ENCODE peak calls at places on chromosomes 13 and 19, in seven cellular contexts. P is substantia nigra; F is dermis blood vessel endothelial cell; Y is glutamatergic neuron; B is RWPE1; V is nephron progenitor cell; Q is activated T-cell treated with anti-CD3 and anti-CD28 coated beads, Interleukin-2, amount 50 U/mL, for 48 hours. L is an unnamed sample.

GRCh38 chr19:39325778-39326680 is 5.4 kb upstream of the LRFN1 start:
- DNase-seq in F (peak; percentile 21), Q (peak; percentile 34), Y (no peak), B (no peak), V (no peak), P (no peak), L (no peak)

GRCh38 chr19:6056801-6057650 is 53.3 kb downstream of the RFX2 start:
- DNase-seq in Y (no peak), B (peak; percentile 97), F (peak; percentile 98), V (no peak), P (no peak), Q (peak; percentile 22), L (peak; percentile 54)

GRCh38 chr13:99565478-99566124 is 64.3 kb downstream of the TM9SF2 start:
- DNase-seq in P (no peak), V (no peak), B (no peak), Y (no peak), Q (no peak), F (no peak), L (no peak)

GRCh38 chr19:8446055-8446709 is 1.4 kb downstream of the HNRNPM start:
- DNase-seq in Y (no peak), V (no peak), F (no peak), Q (no peak), P (no peak), B (no peak), L (no peak)

GRCh38 chr13:41985788-41986508 is 25.0 kb upstream of the VWA8 start:
- DNase-seq in P (no peak), Y (no peak), B (no peak), F (no peak), V (no peak), Q (no peak), L (no peak)

GRCh38 chr13:27976362-27977177 is 7.5 kb upstream of the CDX2 start:
- DNase-seq in F (no peak), Y (no peak), B (no peak), V (no peak), Q (no peak), P (no peak), L (no peak)

GRCh38 chr19:34363094-34363493 is 1.9 kb upstream of the GPI start:
- DNase-seq in Y (no peak), F (no peak), P (no peak), B (no peak), Q (no peak), V (no peak), L (no peak)

GRCh38 chr13:111153977-111154332 is 38.8 kb downstream of the ARHGEF7 start:
- DNase-seq in Y (no peak), V (peak; percentile 71), B (peak; percentile 38), Q (no peak), P (no peak), F (no peak), L (peak; percentile 71)

GRCh38 chr13:103948477-103948876 is 882.3 kb upstream of the SLC10A2 start:
- DNase-seq in P (no peak), Y (no peak), B (no peak), Q (no peak), V (no peak), F (peak; percentile 66), L (no peak)

GRCh38 chr13:95385373-95385772 is 84.1 kb upstream of the ABCC4 start:
- DNase-seq in B (no peak), Y (no peak), V (no peak), P (no peak), Q (no peak), F (no peak), L (no peak)

GRCh38 chr19:19068659-19069509 is 5.1 kb downstream of the SLC25A42 start:
- DNase-seq in B (no peak), F (no peak), Q (no peak), Y (no peak), V (no peak), P (no peak), L (no peak)

GRCh38 chr13:74708629-74709028 is 574.4 kb upstream of the KLF12 start:
- DNase-seq in Y (no peak), P (no peak), B (no peak), V (no peak), Q (no peak), F (no peak), L (no peak)

GRCh38 chr19:38736413-38737280 is 7.6 kb downstream of the CAPN12 start:
- DNase-seq in B (peak; percentile 59), F (no peak), P (no peak), Q (peak; percentile 71), Y (no peak), V (peak; percentile 70), L (peak; percentile 81)

GRCh38 chr19:51702754-51703654 is 9.9 kb downstream of the SPACA6 start:
- DNase-seq in Q (peak; percentile 36), P (no peak), B (no peak), V (peak; percentile 29), F (no peak), Y (no peak), L (peak; percentile 72)

GRCh38 chr19:6362351-6362801 is 1.0 kb downstream of the CLPP start:
- DNase-seq in Y (no peak), P (no peak), F (no peak), B (no peak), V (no peak), Q (peak; percentile 58), L (no peak)

GRCh38 chr13:52842440-52842839 is 6.0 kb downstream of the PCDH8 start:
- DNase-seq in B (no peak), Y (no peak), Q (no peak), P (no peak), V (no peak), F (no peak), L (peak; percentile 6)

GRCh38 chr19:40623403-40624239 is 22.5 kb downstream of the LTBP4 start:
- DNase-seq in Y (peak; percentile 66), P (no peak), B (peak; percentile 80), V (peak; percentile 87), F (no peak), Q (no peak), L (peak; percentile 83)

GRCh38 chr13:22793598-22794134 is 387.1 kb upstream of the SGCG start:
- DNase-seq in Q (no peak), P (no peak), F (no peak), Y (no peak), B (no peak), V (peak; percentile 17), L (no peak)

GRCh38 chr13:113542751-113543424 is 41.7 kb upstream of the TFDP1 start:
- DNase-seq in Q (no peak), F (no peak), B (no peak), Y (peak; percentile 42), P (no peak), V (peak; percentile 75), L (peak; percentile 12)

GRCh38 chr19:5454743-5455142 is 474 bp upstream of the ZNRF4 start:
- DNase-seq in Q (no peak), B (no peak), F (no peak), V (no peak), P (no peak), Y (no peak), L (no peak)

GRCh38 chr19:48925240-48925843 is 8.2 kb upstream of the DHDH start:
- DNase-seq in Y (no peak), V (no peak), F (no peak), B (peak; percentile 68), P (no peak), Q (no peak), L (no peak)

GRCh38 chr19:1554968-1555801 is 12.9 kb downstream of the MEX3D start:
- DNase-seq in P (no peak), B (no peak), Y (no peak), V (no peak), Q (no peak), F (no peak), L (no peak)

GRCh38 chr19:31541396-31541795 is 192.2 kb upstream of the TSHZ3 start:
- DNase-seq in P (no peak), F (no peak), Y (no peak), V (no peak), Q (no peak), B (no peak), L (no peak)

GRCh38 chr13:114097893-114098688 is 34.3 kb downstream of the RASA3 start:
- DNase-seq in P (no peak), Q (no peak), B (no peak), F (no peak), Y (no peak), V (no peak), L (no peak)

GRCh38 chr19:7989071-7989575 is 16.3 kb downstream of the ELAVL1 start:
- DNase-seq in P (no peak), B (peak; percentile 76), V (no peak), F (no peak), Q (no peak), Y (no peak), L (no peak)

GRCh38 chr19:8396563-8397203 is 6.5 kb downstream of the RAB11B start:
- DNase-seq in B (peak; percentile 17), V (peak; percentile 66), P (peak; percentile 40), F (peak; percentile 89), Q (peak; percentile 77), Y (peak; percentile 75), L (peak; percentile 64)

GRCh38 chr19:18500820-18501219 is 21.1 kb downstream of the ELL start:
- DNase-seq in F (no peak), Q (no peak), B (no peak), V (no peak), P (no peak), Y (no peak), L (no peak)

GRCh38 chr19:10289836-10290438 is at the start of gene ICAM5:
- DNase-seq in Q (peak; percentile 58), F (no peak), B (peak; percentile 74), Y (peak; percentile 40), P (no peak), V (peak; percentile 56), L (no peak)

GRCh38 chr13:113774177-113775107 is 15.4 kb downstream of the TMEM255B start:
- DNase-seq in F (peak; percentile 94), Y (no peak), B (peak; percentile 58), V (no peak), P (no peak), Q (no peak), L (no peak)

GRCh38 chr19:33476151-33476707 is 45.4 kb downstream of the PEPD start:
- DNase-seq in B (no peak), Y (no peak), P (no peak), V (no peak), Q (no peak), F (no peak), L (no peak)

GRCh38 chr13:110319774-110320509 is 12.9 kb downstream of the COL4A2 start:
- DNase-seq in Y (no peak), B (peak; percentile 90), V (no peak), F (peak; percentile 88), P (no peak), Q (peak; percentile 57), L (no peak)

GRCh38 chr19:38265213-38265861 is 964 bp downstream of the SPINT2 start:
- DNase-seq in P (no peak), Q (peak; percentile 32), F (no peak), V (no peak), Y (no peak), B (peak; percentile 34), L (peak; percentile 60)

GRCh38 chr19:50325310-50326100 is 3.7 kb downstream of the KCNC3 start:
- DNase-seq in P (peak; percentile 44), B (peak; percentile 98), Q (peak; percentile 83), F (peak; percentile 78), Y (peak; percentile 97), V (peak; percentile 94), L (peak; percentile 44)

GRCh38 chr19:34504273-34504808 is 22.8 kb downstream of the WTIP start:
- DNase-seq in P (no peak), B (no peak), V (no peak), Y (no peak), Q (peak; percentile 0), F (no peak), L (no peak)

GRCh38 chr19:50252111-50252886 is 48.9 kb downstream of the MYH14 start:
- DNase-seq in Y (no peak), P (no peak), V (peak; percentile 66), F (peak; percentile 72), Q (peak; percentile 54), B (no peak), L (peak; percentile 28)

GRCh38 chr13:60099631-60100420 is 63.9 kb downstream of the DIAPH3 start:
- DNase-seq in P (no peak), Y (no peak), F (no peak), B (no peak), Q (no peak), V (no peak), L (no peak)

L was measured in left colon.